ENCODE peak calls at places on chromosomes 13 and 19, in nine cellular contexts. One of them, this sample, is unnamed.

GRCh38 chr13:78609464-78610205 is 6.3 kb upstream of the POU4F1 start:
- DNase-seq in amygdala: no peak
- DNase-seq in activated CD4-positive, alpha-beta T cell treated with anti-CD3 and anti-CD28 coated beads for 1 hour: no peak
- DNase-seq in right atrium auricular region: no peak
- DNase-seq in MV-4-11: no peak
- DNase-seq in hippocampal formation: no peak
- DNase-seq in A673: peak; percentile 61
- DNase-seq in A549: peak; percentile 27
- DNase-seq in activated B cell treated with CpG ODN at 0.5 μM for 24 hours: no peak
- DNase-seq in this sample: no peak

GRCh38 chr19:34475026-34475974 is 6.3 kb upstream of the WTIP start:
- DNase-seq in activated B cell treated with CpG ODN at 0.5 μM for 24 hours: no peak
- DNase-seq in A673: peak; percentile 46
- DNase-seq in A549: no peak
- DNase-seq in MV-4-11: peak; percentile 93
- DNase-seq in activated CD4-positive, alpha-beta T cell treated with anti-CD3 and anti-CD28 coated beads for 1 hour: no peak
- DNase-seq in amygdala: no peak
- DNase-seq in hippocampal formation: no peak
- DNase-seq in right atrium auricular region: peak; percentile 58
- DNase-seq in this sample: peak; percentile 42

GRCh38 chr13:69618393-69618792 is 489.2 kb upstream of the ATXN8OS start:
- DNase-seq in right atrium auricular region: no peak
- DNase-seq in hippocampal formation: no peak
- DNase-seq in activated CD4-positive, alpha-beta T cell treated with anti-CD3 and anti-CD28 coated beads for 1 hour: no peak
- DNase-seq in A549: no peak
- DNase-seq in MV-4-11: no peak
- DNase-seq in A673: no peak
- DNase-seq in amygdala: no peak
- DNase-seq in activated B cell treated with CpG ODN at 0.5 μM for 24 hours: no peak
- DNase-seq in this sample: no peak

GRCh38 chr19:28874742-28875141 is 338.2 kb downstream of the UQCRFS1 start:
- DNase-seq in right atrium auricular region: no peak
- DNase-seq in A549: no peak
- DNase-seq in A673: no peak
- DNase-seq in hippocampal formation: no peak
- DNase-seq in activated B cell treated with CpG ODN at 0.5 μM for 24 hours: no peak
- DNase-seq in amygdala: no peak
- DNase-seq in MV-4-11: no peak
- DNase-seq in activated CD4-positive, alpha-beta T cell treated with anti-CD3 and anti-CD28 coated beads for 1 hour: no peak
- DNase-seq in this sample: no peak

GRCh38 chr13:33114146-33114545 is 97.9 kb downstream of the KL start:
- DNase-seq in A549: no peak
- DNase-seq in MV-4-11: peak; percentile 6
- DNase-seq in activated B cell treated with CpG ODN at 0.5 μM for 24 hours: no peak
- DNase-seq in activated CD4-positive, alpha-beta T cell treated with anti-CD3 and anti-CD28 coated beads for 1 hour: no peak
- DNase-seq in right atrium auricular region: no peak
- DNase-seq in hippocampal formation: no peak
- DNase-seq in amygdala: no peak
- DNase-seq in A673: no peak
- DNase-seq in this sample: no peak

GRCh38 chr13:84994582-84994981 is 804.6 kb downstream of the SLITRK6 start:
- DNase-seq in amygdala: no peak
- DNase-seq in right atrium auricular region: no peak
- DNase-seq in hippocampal formation: no peak
- DNase-seq in activated B cell treated with CpG ODN at 0.5 μM for 24 hours: no peak
- DNase-seq in A549: peak; percentile 2
- DNase-seq in MV-4-11: no peak
- DNase-seq in A673: no peak
- DNase-seq in activated CD4-positive, alpha-beta T cell treated with anti-CD3 and anti-CD28 coated beads for 1 hour: no peak
- DNase-seq in this sample: no peak

GRCh38 chr13:51825681-51826254 is 19.2 kb downstream of the TMEM272 start:
- DNase-seq in activated B cell treated with CpG ODN at 0.5 μM for 24 hours: no peak
- DNase-seq in hippocampal formation: no peak
- DNase-seq in A549: no peak
- DNase-seq in activated CD4-positive, alpha-beta T cell treated with anti-CD3 and anti-CD28 coated beads for 1 hour: no peak
- DNase-seq in amygdala: no peak
- DNase-seq in MV-4-11: no peak
- DNase-seq in right atrium auricular region: no peak
- DNase-seq in A673: no peak
- DNase-seq in this sample: no peak

GRCh38 chr13:75285310-75285709 is 196.7 kb downstream of the TBC1D4 start:
- DNase-seq in activated CD4-positive, alpha-beta T cell treated with anti-CD3 and anti-CD28 coated beads for 1 hour: no peak
- DNase-seq in MV-4-11: no peak
- DNase-seq in hippocampal formation: peak; percentile 9
- DNase-seq in right atrium auricular region: no peak
- DNase-seq in activated B cell treated with CpG ODN at 0.5 μM for 24 hours: no peak
- DNase-seq in A549: no peak
- DNase-seq in A673: no peak
- DNase-seq in amygdala: no peak
- DNase-seq in this sample: no peak

GRCh38 chr13:44726214-44726613 is 150.1 kb upstream of the TSC22D1 start:
- DNase-seq in activated B cell treated with CpG ODN at 0.5 μM for 24 hours: no peak
- DNase-seq in amygdala: no peak
- DNase-seq in A673: no peak
- DNase-seq in hippocampal formation: no peak
- DNase-seq in MV-4-11: peak; percentile 18
- DNase-seq in activated CD4-positive, alpha-beta T cell treated with anti-CD3 and anti-CD28 coated beads for 1 hour: no peak
- DNase-seq in right atrium auricular region: no peak
- DNase-seq in A549: no peak
- DNase-seq in this sample: no peak

GRCh38 chr13:108302279-108302678 is 32.8 kb downstream of the TNFSF13B start:
- DNase-seq in hippocampal formation: no peak
- DNase-seq in amygdala: no peak
- DNase-seq in activated B cell treated with CpG ODN at 0.5 μM for 24 hours: no peak
- DNase-seq in right atrium auricular region: no peak
- DNase-seq in MV-4-11: no peak
- DNase-seq in A549: no peak
- DNase-seq in A673: no peak
- DNase-seq in activated CD4-positive, alpha-beta T cell treated with anti-CD3 and anti-CD28 coated beads for 1 hour: no peak
- DNase-seq in this sample: no peak

GRCh38 chr19:21022996-21023395 is 2.5 kb downstream of the ZNF430 start:
- DNase-seq in right atrium auricular region: no peak
- DNase-seq in MV-4-11: peak; percentile 27
- DNase-seq in activated CD4-positive, alpha-beta T cell treated with anti-CD3 and anti-CD28 coated beads for 1 hour: no peak
- DNase-seq in hippocampal formation: no peak
- DNase-seq in activated B cell treated with CpG ODN at 0.5 μM for 24 hours: no peak
- DNase-seq in A673: peak; percentile 6
- DNase-seq in A549: no peak
- DNase-seq in amygdala: no peak
- DNase-seq in this sample: no peak

GRCh38 chr13:96662036-96662435 is 332.2 kb downstream of the OXGR1 start:
- DNase-seq in MV-4-11: no peak
- DNase-seq in A673: no peak
- DNase-seq in right atrium auricular region: no peak
- DNase-seq in activated CD4-positive, alpha-beta T cell treated with anti-CD3 and anti-CD28 coated beads for 1 hour: no peak
- DNase-seq in amygdala: no peak
- DNase-seq in activated B cell treated with CpG ODN at 0.5 μM for 24 hours: no peak
- DNase-seq in A549: no peak
- DNase-seq in hippocampal formation: no peak
- DNase-seq in this sample: no peak

GRCh38 chr19:48506138-48506733 is 5.4 kb downstream of the LMTK3 start:
- DNase-seq in A549: no peak
- DNase-seq in activated B cell treated with CpG ODN at 0.5 μM for 24 hours: no peak
- DNase-seq in activated CD4-positive, alpha-beta T cell treated with anti-CD3 and anti-CD28 coated beads for 1 hour: no peak
- DNase-seq in MV-4-11: peak; percentile 81
- DNase-seq in hippocampal formation: no peak
- DNase-seq in amygdala: no peak
- DNase-seq in right atrium auricular region: no peak
- DNase-seq in A673: peak; percentile 78
- DNase-seq in this sample: no peak

GRCh38 chr19:49894879-49895565 is 1.7 kb downstream of the IL4I1 start:
- DNase-seq in activated B cell treated with CpG ODN at 0.5 μM for 24 hours: no peak
- DNase-seq in hippocampal formation: no peak
- DNase-seq in amygdala: no peak
- DNase-seq in A549: no peak
- DNase-seq in A673: no peak
- DNase-seq in right atrium auricular region: no peak
- DNase-seq in activated CD4-positive, alpha-beta T cell treated with anti-CD3 and anti-CD28 coated beads for 1 hour: no peak
- DNase-seq in MV-4-11: peak; percentile 40
- DNase-seq in this sample: no peak

GRCh38 chr19:13833330-13834265 is 38.4 kb downstream of the ZSWIM4 start:
- DNase-seq in A549: peak; percentile 62
- DNase-seq in MV-4-11: peak; percentile 82
- DNase-seq in activated CD4-positive, alpha-beta T cell treated with anti-CD3 and anti-CD28 coated beads for 1 hour: peak; percentile 83
- DNase-seq in amygdala: peak; percentile 57
- DNase-seq in activated B cell treated with CpG ODN at 0.5 μM for 24 hours: peak; percentile 92
- DNase-seq in right atrium auricular region: peak; percentile 96
- DNase-seq in A673: peak; percentile 90
- DNase-seq in hippocampal formation: peak; percentile 80
- DNase-seq in this sample: peak; percentile 64

GRCh38 chr13:98348476-98348875 is 171.4 kb upstream of the RNF113B start:
- DNase-seq in A673: no peak
- DNase-seq in A549: no peak
- DNase-seq in amygdala: no peak
- DNase-seq in MV-4-11: no peak
- DNase-seq in hippocampal formation: no peak
- DNase-seq in activated CD4-positive, alpha-beta T cell treated with anti-CD3 and anti-CD28 coated beads for 1 hour: no peak
- DNase-seq in activated B cell treated with CpG ODN at 0.5 μM for 24 hours: no peak
- DNase-seq in right atrium auricular region: no peak
- DNase-seq in this sample: no peak

GRCh38 chr13:42597505-42597904 is 23.6 kb downstream of the TNFSF11 start:
- DNase-seq in activated CD4-positive, alpha-beta T cell treated with anti-CD3 and anti-CD28 coated beads for 1 hour: no peak
- DNase-seq in A549: no peak
- DNase-seq in amygdala: no peak
- DNase-seq in MV-4-11: no peak
- DNase-seq in hippocampal formation: no peak
- DNase-seq in right atrium auricular region: no peak
- DNase-seq in A673: no peak
- DNase-seq in activated B cell treated with CpG ODN at 0.5 μM for 24 hours: no peak
- DNase-seq in this sample: no peak

This sample was measured in dermis microvascular lymphatic vessel endothelial cell.